ENCODE peak calls at places on chromosomes 16 and 17, in eight cellular contexts. One of them, this sample, is unnamed.

GRCh38 chr17:38749222-38750043 is 1.3 kb upstream of the PCGF2 start:
- DNase-seq in EL: peak; percentile 89
- DNase-seq in A172: peak; percentile 93
- DNase-seq in NCI-H1092: peak; percentile 51
- DNase-seq in activated T-cell treated with anti-CD3 and anti-CD28 coated beads, Interleukin-2, amount 50 U/mL, for 4 hours: no peak
- DNase-seq in astrocyte of the hippocampus: peak; percentile 73
- DNase-seq in stomach: peak; percentile 81
- DNase-seq in HTR-8/SVneo: peak; percentile 84
- DNase-seq in this sample: no peak

GRCh38 chr16:89985219-89985618 is 34.0 kb downstream of the DBNDD1 start:
- DNase-seq in EL: no peak
- DNase-seq in A172: no peak
- DNase-seq in NCI-H1092: no peak
- DNase-seq in activated T-cell treated with anti-CD3 and anti-CD28 coated beads, Interleukin-2, amount 50 U/mL, for 4 hours: no peak
- DNase-seq in astrocyte of the hippocampus: no peak
- DNase-seq in stomach: no peak
- DNase-seq in HTR-8/SVneo: no peak
- DNase-seq in this sample: no peak

GRCh38 chr17:37650419-37651003 is 7.3 kb upstream of the DDX52 start:
- DNase-seq in EL: peak; percentile 67
- DNase-seq in A172: peak; percentile 68
- DNase-seq in NCI-H1092: no peak
- DNase-seq in activated T-cell treated with anti-CD3 and anti-CD28 coated beads, Interleukin-2, amount 50 U/mL, for 4 hours: no peak
- DNase-seq in astrocyte of the hippocampus: peak; percentile 62
- DNase-seq in stomach: no peak
- DNase-seq in HTR-8/SVneo: peak; percentile 63
- DNase-seq in this sample: peak; percentile 13

GRCh38 chr17:74777884-74778490 is 1.8 kb upstream of the NAT9 start:
- DNase-seq in EL: no peak
- DNase-seq in A172: no peak
- DNase-seq in NCI-H1092: no peak
- DNase-seq in activated T-cell treated with anti-CD3 and anti-CD28 coated beads, Interleukin-2, amount 50 U/mL, for 4 hours: no peak
- DNase-seq in astrocyte of the hippocampus: no peak
- DNase-seq in stomach: no peak
- DNase-seq in HTR-8/SVneo: no peak
- DNase-seq in this sample: no peak

GRCh38 chr17:56978441-56979090 is 635 bp downstream of the SCPEP1 start:
- DNase-seq in EL: peak; percentile 8
- DNase-seq in A172: no peak
- DNase-seq in NCI-H1092: no peak
- DNase-seq in activated T-cell treated with anti-CD3 and anti-CD28 coated beads, Interleukin-2, amount 50 U/mL, for 4 hours: no peak
- DNase-seq in astrocyte of the hippocampus: peak; percentile 5
- DNase-seq in stomach: no peak
- DNase-seq in HTR-8/SVneo: no peak
- DNase-seq in this sample: no peak

GRCh38 chr17:53791551-53791950 is 31.2 kb upstream of the KIF2B start:
- DNase-seq in EL: no peak
- DNase-seq in A172: no peak
- DNase-seq in NCI-H1092: no peak
- DNase-seq in activated T-cell treated with anti-CD3 and anti-CD28 coated beads, Interleukin-2, amount 50 U/mL, for 4 hours: no peak
- DNase-seq in astrocyte of the hippocampus: no peak
- DNase-seq in stomach: no peak
- DNase-seq in HTR-8/SVneo: no peak
- DNase-seq in this sample: no peak

GRCh38 chr17:9226794-9227135 is 205.5 kb downstream of the NTN1 start:
- DNase-seq in EL: no peak
- DNase-seq in A172: no peak
- DNase-seq in NCI-H1092: no peak
- DNase-seq in activated T-cell treated with anti-CD3 and anti-CD28 coated beads, Interleukin-2, amount 50 U/mL, for 4 hours: no peak
- DNase-seq in astrocyte of the hippocampus: no peak
- DNase-seq in stomach: no peak
- DNase-seq in HTR-8/SVneo: no peak
- DNase-seq in this sample: no peak

GRCh38 chr16:8924214-8924613 is 39.5 kb downstream of the USP7 start:
- DNase-seq in EL: no peak
- DNase-seq in A172: no peak
- DNase-seq in NCI-H1092: no peak
- DNase-seq in activated T-cell treated with anti-CD3 and anti-CD28 coated beads, Interleukin-2, amount 50 U/mL, for 4 hours: no peak
- DNase-seq in astrocyte of the hippocampus: no peak
- DNase-seq in stomach: peak; percentile 90
- DNase-seq in HTR-8/SVneo: no peak
- DNase-seq in this sample: no peak

GRCh38 chr16:66190411-66190810 is 176.1 kb upstream of the CDH5 start:
- DNase-seq in EL: no peak
- DNase-seq in A172: no peak
- DNase-seq in NCI-H1092: no peak
- DNase-seq in activated T-cell treated with anti-CD3 and anti-CD28 coated beads, Interleukin-2, amount 50 U/mL, for 4 hours: no peak
- DNase-seq in astrocyte of the hippocampus: no peak
- DNase-seq in stomach: no peak
- DNase-seq in HTR-8/SVneo: no peak
- DNase-seq in this sample: no peak

GRCh38 chr16:27805828-27806351 is 255.9 kb downstream of the KATNIP start:
- DNase-seq in EL: no peak
- DNase-seq in A172: no peak
- DNase-seq in NCI-H1092: no peak
- DNase-seq in activated T-cell treated with anti-CD3 and anti-CD28 coated beads, Interleukin-2, amount 50 U/mL, for 4 hours: no peak
- DNase-seq in astrocyte of the hippocampus: no peak
- DNase-seq in stomach: no peak
- DNase-seq in HTR-8/SVneo: no peak
- DNase-seq in this sample: no peak

GRCh38 chr17:2855063-2855600 is 58.9 kb downstream of the RAP1GAP2 start:
- DNase-seq in EL: no peak
- DNase-seq in A172: no peak
- DNase-seq in NCI-H1092: no peak
- DNase-seq in activated T-cell treated with anti-CD3 and anti-CD28 coated beads, Interleukin-2, amount 50 U/mL, for 4 hours: no peak
- DNase-seq in astrocyte of the hippocampus: no peak
- DNase-seq in stomach: no peak
- DNase-seq in HTR-8/SVneo: no peak
- DNase-seq in this sample: no peak

GRCh38 chr17:29747660-29748059 is 124.9 kb upstream of the CORO6 start:
- DNase-seq in EL: peak; percentile 33
- DNase-seq in A172: no peak
- DNase-seq in NCI-H1092: no peak
- DNase-seq in activated T-cell treated with anti-CD3 and anti-CD28 coated beads, Interleukin-2, amount 50 U/mL, for 4 hours: no peak
- DNase-seq in astrocyte of the hippocampus: no peak
- DNase-seq in stomach: no peak
- DNase-seq in HTR-8/SVneo: no peak
- DNase-seq in this sample: no peak

GRCh38 chr17:17726721-17727060 is 45.4 kb downstream of the RAI1 start:
- DNase-seq in EL: no peak
- DNase-seq in A172: no peak
- DNase-seq in NCI-H1092: no peak
- DNase-seq in activated T-cell treated with anti-CD3 and anti-CD28 coated beads, Interleukin-2, amount 50 U/mL, for 4 hours: no peak
- DNase-seq in astrocyte of the hippocampus: no peak
- DNase-seq in stomach: no peak
- DNase-seq in HTR-8/SVneo: no peak
- DNase-seq in this sample: no peak

GRCh38 chr16:30904114-30904780 is 7.8 kb downstream of the CTF1 start:
- DNase-seq in EL: no peak
- DNase-seq in A172: no peak
- DNase-seq in NCI-H1092: no peak
- DNase-seq in activated T-cell treated with anti-CD3 and anti-CD28 coated beads, Interleukin-2, amount 50 U/mL, for 4 hours: no peak
- DNase-seq in astrocyte of the hippocampus: no peak
- DNase-seq in stomach: no peak
- DNase-seq in HTR-8/SVneo: no peak
- DNase-seq in this sample: no peak

GRCh38 chr16:66954097-66954659 is 6.9 kb upstream of the CES3 start:
- DNase-seq in EL: peak; percentile 77
- DNase-seq in A172: peak; percentile 77
- DNase-seq in NCI-H1092: peak; percentile 49
- DNase-seq in activated T-cell treated with anti-CD3 and anti-CD28 coated beads, Interleukin-2, amount 50 U/mL, for 4 hours: peak; percentile 69
- DNase-seq in astrocyte of the hippocampus: peak; percentile 86
- DNase-seq in stomach: peak; percentile 84
- DNase-seq in HTR-8/SVneo: peak; percentile 80
- DNase-seq in this sample: peak; percentile 69

GRCh38 chr16:10206865-10207264 is 24.6 kb upstream of the GRIN2A start:
- DNase-seq in EL: no peak
- DNase-seq in A172: no peak
- DNase-seq in NCI-H1092: no peak
- DNase-seq in activated T-cell treated with anti-CD3 and anti-CD28 coated beads, Interleukin-2, amount 50 U/mL, for 4 hours: no peak
- DNase-seq in astrocyte of the hippocampus: no peak
- DNase-seq in stomach: no peak
- DNase-seq in HTR-8/SVneo: no peak
- DNase-seq in this sample: no peak

GRCh38 chr17:57708401-57708800 is 36.7 kb downstream of the CCDC182 start:
- DNase-seq in EL: no peak
- DNase-seq in A172: no peak
- DNase-seq in NCI-H1092: no peak
- DNase-seq in activated T-cell treated with anti-CD3 and anti-CD28 coated beads, Interleukin-2, amount 50 U/mL, for 4 hours: no peak
- DNase-seq in astrocyte of the hippocampus: no peak
- DNase-seq in stomach: no peak
- DNase-seq in HTR-8/SVneo: no peak
- DNase-seq in this sample: no peak

GRCh38 chr16:66400503-66401380 is 26.4 kb upstream of the BEAN1 start:
- DNase-seq in EL: no peak
- DNase-seq in A172: no peak
- DNase-seq in NCI-H1092: no peak
- DNase-seq in activated T-cell treated with anti-CD3 and anti-CD28 coated beads, Interleukin-2, amount 50 U/mL, for 4 hours: no peak
- DNase-seq in astrocyte of the hippocampus: no peak
- DNase-seq in stomach: no peak
- DNase-seq in HTR-8/SVneo: no peak
- DNase-seq in this sample: no peak

GRCh38 chr17:40485851-40486512 is 15.4 kb downstream of the TNS4 start:
- DNase-seq in EL: peak; percentile 99
- DNase-seq in A172: peak; percentile 98
- DNase-seq in NCI-H1092: no peak
- DNase-seq in activated T-cell treated with anti-CD3 and anti-CD28 coated beads, Interleukin-2, amount 50 U/mL, for 4 hours: peak; percentile 25
- DNase-seq in astrocyte of the hippocampus: peak; percentile 95
- DNase-seq in stomach: no peak
- DNase-seq in HTR-8/SVneo: peak; percentile 98
- DNase-seq in this sample: peak; percentile 94

GRCh38 chr16:24358117-24358516 is 102.0 kb downstream of the CACNG3 start:
- DNase-seq in EL: no peak
- DNase-seq in A172: no peak
- DNase-seq in NCI-H1092: no peak
- DNase-seq in activated T-cell treated with anti-CD3 and anti-CD28 coated beads, Interleukin-2, amount 50 U/mL, for 4 hours: no peak
- DNase-seq in astrocyte of the hippocampus: no peak
- DNase-seq in stomach: no peak
- DNase-seq in HTR-8/SVneo: no peak
- DNase-seq in this sample: no peak

GRCh38 chr17:78416311-78416711 is 37.9 kb downstream of the PGS1 start:
- DNase-seq in EL: peak; percentile 48
- DNase-seq in A172: peak; percentile 54
- DNase-seq in NCI-H1092: no peak
- DNase-seq in activated T-cell treated with anti-CD3 and anti-CD28 coated beads, Interleukin-2, amount 50 U/mL, for 4 hours: no peak
- DNase-seq in astrocyte of the hippocampus: peak; percentile 79
- DNase-seq in stomach: peak; percentile 51
- DNase-seq in HTR-8/SVneo: no peak
- DNase-seq in this sample: no peak

GRCh38 chr16:70678121-70678897 is 7.5 kb downstream of the MTSS2 start:
- DNase-seq in EL: no peak
- DNase-seq in A172: no peak
- DNase-seq in NCI-H1092: no peak
- DNase-seq in activated T-cell treated with anti-CD3 and anti-CD28 coated beads, Interleukin-2, amount 50 U/mL, for 4 hours: no peak
- DNase-seq in astrocyte of the hippocampus: no peak
- DNase-seq in stomach: no peak
- DNase-seq in HTR-8/SVneo: no peak
- DNase-seq in this sample: no peak

GRCh38 chr17:82160081-82160480 is 52.6 kb downstream of the CCDC57 start:
- DNase-seq in EL: peak; percentile 15
- DNase-seq in A172: peak; percentile 41
- DNase-seq in NCI-H1092: no peak
- DNase-seq in activated T-cell treated with anti-CD3 and anti-CD28 coated beads, Interleukin-2, amount 50 U/mL, for 4 hours: no peak
- DNase-seq in astrocyte of the hippocampus: no peak
- DNase-seq in stomach: no peak
- DNase-seq in HTR-8/SVneo: no peak
- DNase-seq in this sample: no peak

GRCh38 chr17:3557768-3558583 is at the start of gene TRPV3:
- DNase-seq in EL: no peak
- DNase-seq in A172: peak; percentile 87
- DNase-seq in NCI-H1092: no peak
- DNase-seq in activated T-cell treated with anti-CD3 and anti-CD28 coated beads, Interleukin-2, amount 50 U/mL, for 4 hours: peak; percentile 73
- DNase-seq in astrocyte of the hippocampus: peak; percentile 28
- DNase-seq in stomach: peak; percentile 72
- DNase-seq in HTR-8/SVneo: no peak
- DNase-seq in this sample: no peak

GRCh38 chr17:50631908-50632571 is 2.6 kb upstream of the ABCC3 start:
- DNase-seq in EL: no peak
- DNase-seq in A172: peak; percentile 36
- DNase-seq in NCI-H1092: no peak
- DNase-seq in activated T-cell treated with anti-CD3 and anti-CD28 coated beads, Interleukin-2, amount 50 U/mL, for 4 hours: no peak
- DNase-seq in astrocyte of the hippocampus: no peak
- DNase-seq in stomach: no peak
- DNase-seq in HTR-8/SVneo: no peak
- DNase-seq in this sample: no peak

This sample was measured in amniotic stem cell.